ENCODE peak calls at places on chromosomes 13 and 19, in four cellular contexts. L is K562, Y is SK-N-SH, W is GM12878. A is an unnamed sample.

GRCh38 chr13:112725346-112726017 is 35.6 kb downstream of the ATP11A start:
- DNase-seq in L (no peak), W (peak; percentile 24), Y (no peak), A (no peak)

GRCh38 chr13:26037302-26037701 is 14.5 kb downstream of the SHISA2 start:
- DNase-seq in Y (no peak), L (peak; percentile 43), W (no peak), A (no peak)

GRCh38 chr13:75226092-75226491 is 255.9 kb downstream of the TBC1D4 start:
- DNase-seq in W (no peak), Y (no peak), L (peak; percentile 46), A (no peak)

GRCh38 chr19:2734589-2735288 is 5.1 kb downstream of the SLC39A3 start:
- DNase-seq in Y (no peak), L (no peak), W (no peak), A (no peak)

GRCh38 chr19:45035755-45036154 is 3.1 kb upstream of the CLASRP start:
- DNase-seq in W (no peak), L (no peak), Y (no peak), A (no peak)

GRCh38 chr19:39171479-39172465 is 25.0 kb upstream of the NCCRP1 start:
- DNase-seq in W (no peak), L (no peak), Y (peak; percentile 85), A (no peak)

GRCh38 chr13:100980171-100980570 is 305.6 kb upstream of the TMTC4 start:
- DNase-seq in W (no peak), L (no peak), Y (no peak), A (no peak)

GRCh38 chr13:26663801-26664200 is 96.8 kb downstream of the GPR12 start:
- DNase-seq in Y (no peak), L (no peak), W (no peak), A (no peak)

GRCh38 chr19:35533822-35534521 is 716 bp downstream of the GAPDHS start:
- DNase-seq in Y (no peak), W (no peak), L (peak; percentile 29), A (peak; percentile 23)

GRCh38 chr13:82187227-82187626 is 1695.0 kb downstream of the SLITRK1 start:
- DNase-seq in Y (no peak), L (no peak), W (no peak), A (no peak)

GRCh38 chr19:46221981-46222610 is 7.4 kb upstream of the IGFL1 start:
- DNase-seq in L (no peak), Y (no peak), W (no peak), A (no peak)

GRCh38 chr19:32537626-32538025 is 43.4 kb upstream of the PDCD5 start:
- DNase-seq in W (no peak), Y (no peak), L (no peak), A (no peak)

GRCh38 chr13:36298535-36299068 is 988 bp upstream of the CCDC169 start:
- DNase-seq in Y (no peak), W (no peak), L (peak; percentile 6), A (no peak)

GRCh38 chr19:4575267-4575793 is 15.8 kb upstream of the SEMA6B start:
- DNase-seq in L (peak; percentile 73), W (no peak), Y (peak; percentile 58), A (peak; percentile 70)

GRCh38 chr13:33228645-33229445 is 56.7 kb downstream of the STARD13 start:
- DNase-seq in W (no peak), Y (peak; percentile 50), L (peak; percentile 32), A (peak; percentile 62)

GRCh38 chr13:31755803-31756212 is 16.5 kb downstream of the RXFP2 start:
- DNase-seq in W (no peak), L (no peak), Y (no peak), A (no peak)

GRCh38 chr19:277581-278165 is 13.5 kb downstream of the PLPP2 start:
- DNase-seq in L (peak; percentile 56), Y (peak; percentile 3), W (no peak), A (no peak)

GRCh38 chr13:75258159-75258782 is 223.7 kb downstream of the TBC1D4 start:
- DNase-seq in L (peak; percentile 24), W (no peak), Y (peak; percentile 36), A (peak; percentile 16)

GRCh38 chr13:94710881-94711560 is 1.3 kb downstream of the SOX21 start:
- DNase-seq in L (peak; percentile 21), W (no peak), Y (peak; percentile 86), A (no peak)

GRCh38 chr19:14027856-14028450 is at the start of gene RLN3:
- DNase-seq in L (peak; percentile 78), Y (no peak), W (no peak), A (no peak)

GRCh38 chr13:61777281-61777680 is 361.6 kb upstream of the PCDH20 start:
- DNase-seq in W (no peak), L (no peak), Y (peak; percentile 22), A (no peak)

GRCh38 chr13:73092831-73093230 is 34.0 kb downstream of the KLF5 start:
- DNase-seq in W (no peak), L (no peak), Y (no peak), A (peak; percentile 16)

GRCh38 chr19:14366529-14366928 is 14.7 kb upstream of the ADGRE5 start:
- DNase-seq in L (peak; percentile 88), Y (peak; percentile 51), W (peak; percentile 98), A (peak; percentile 69)

GRCh38 chr13:30752201-30752797 is 17.0 kb downstream of the ALOX5AP start:
- DNase-seq in Y (no peak), L (no peak), W (no peak), A (no peak)

GRCh38 chr13:39415403-39415802 is 187.6 kb downstream of the LHFPL6 start:
- DNase-seq in L (no peak), Y (peak; percentile 30), W (no peak), A (no peak)

GRCh38 chr19:38224014-38224862 is at the start of gene DPF1:
- DNase-seq in Y (peak; percentile 99), L (peak; percentile 92), W (peak; percentile 17), A (peak; percentile 78)

GRCh38 chr19:5665781-5666513 is 14.4 kb downstream of the MICOS13 start:
- DNase-seq in W (peak; percentile 20), Y (no peak), L (no peak), A (peak; percentile 69)

GRCh38 chr13:110306340-110306959 is 507 bp downstream of the COL4A1 start:
- DNase-seq in W (no peak), L (no peak), Y (peak; percentile 64), A (no peak)

GRCh38 chr13:44768775-44769578 is 192.8 kb upstream of the TSC22D1 start:
- DNase-seq in Y (no peak), W (peak; percentile 19), L (no peak), A (no peak)

GRCh38 chr13:32164622-32165268 is 133.2 kb downstream of the FRY start:
- DNase-seq in W (peak; percentile 11), Y (peak; percentile 46), L (peak; percentile 75), A (peak; percentile 69)

GRCh38 chr19:4547303-4548237 is 7.7 kb upstream of the LRG1 start:
- DNase-seq in Y (peak; percentile 59), W (no peak), L (peak; percentile 50), A (no peak)

GRCh38 chr19:682678-683320 is 6.6 kb downstream of the FSTL3 start:
- DNase-seq in W (no peak), Y (no peak), L (no peak), A (no peak)

GRCh38 chr13:78689011-78689410 is 30.1 kb upstream of the OBI1 start:
- DNase-seq in W (no peak), L (no peak), Y (no peak), A (peak; percentile 12)

GRCh38 chr19:40689339-40690049 is 957 bp downstream of the NUMBL start:
- DNase-seq in L (peak; percentile 68), Y (peak; percentile 71), W (no peak), A (no peak)

GRCh38 chr13:101452519-101453485 is at the start of gene ITGBL1:
- DNase-seq in W (no peak), Y (peak; percentile 38), L (no peak), A (no peak)

GRCh38 chr13:21603531-21604448 is at the start of gene MICU2:
- DNase-seq in Y (peak; percentile 92), L (peak; percentile 93), W (peak; percentile 81), A (peak; percentile 89)

GRCh38 chr19:2309734-2310362 is 1.9 kb upstream of the LINGO3 start:
- DNase-seq in W (no peak), Y (peak; percentile 79), L (no peak), A (no peak)

GRCh38 chr13:113771709-113772331 is 12.8 kb downstream of the TMEM255B start:
- DNase-seq in L (no peak), W (no peak), Y (no peak), A (no peak)

GRCh38 chr19:3658004-3658822 is 31.6 kb upstream of the CACTIN start:
- DNase-seq in Y (no peak), W (no peak), L (no peak), A (no peak)

GRCh38 chr13:37984357-37984756 is 114.8 kb upstream of the TRPC4 start:
- DNase-seq in Y (no peak), L (peak; percentile 16), W (no peak), A (peak; percentile 14)

DNA sequence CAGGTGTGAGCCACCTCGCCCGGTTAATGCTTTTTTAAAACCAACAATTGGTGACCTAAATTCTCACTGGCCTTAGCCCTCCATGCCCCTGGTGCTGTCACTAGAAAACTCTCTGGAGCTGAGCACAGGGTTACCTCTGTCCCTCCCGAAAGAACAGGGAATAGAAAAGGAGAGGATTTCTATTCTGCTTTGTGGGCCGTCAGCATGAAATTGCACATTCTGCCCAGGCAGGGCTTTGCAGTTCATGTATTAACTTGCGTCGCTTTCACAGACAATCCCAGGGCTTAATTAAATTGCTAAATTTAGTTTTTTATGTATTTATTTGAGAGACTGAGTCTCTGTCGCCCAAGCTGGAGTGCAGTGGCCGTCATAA is 583 bp upstream of the ZNF480 start:
- DNase-seq in W (no peak), L (no peak), Y (no peak), A (peak; percentile 6)
- TF ChIP-seq NFIC in W (no peak), L (no peak), Y (no peak), A (no peak)

GRCh38 chr19:10920781-10921180 is 7.7 kb downstream of the YIPF2 start:
- DNase-seq in Y (no peak), L (no peak), W (no peak), A (no peak)

GRCh38 chr19:10920288-10920655 is 8.2 kb downstream of the YIPF2 start:
- DNase-seq in W (no peak), Y (no peak), L (no peak), A (no peak)

GRCh38 chr19:10916602-10917001 is 11.8 kb downstream of the YIPF2 start:
- DNase-seq in Y (no peak), L (no peak), W (no peak), A (no peak)

GRCh38 chr19:10919352-10920287 is 8.8 kb downstream of the YIPF2 start:
- DNase-seq in L (no peak), Y (no peak), W (no peak), A (no peak)

GRCh38 chr19:10918359-10918758 is 10.1 kb downstream of the YIPF2 start:
- DNase-seq in Y (no peak), W (no peak), L (no peak), A (no peak)
- H3K36me3 ChIP-seq in Y (peaks cover 36% of the 10 kb centered on the region), W (peaks cover 9% of the 10 kb centered on the region), L (peaks cover 77% of the 10 kb centered on the region), A (peaks cover 33% of the 10 kb centered on the region)

GRCh38 chr19:17081672-17082630 is 6.4 kb downstream of the MYO9B start:
- DNase-seq in Y (no peak), L (no peak), W (no peak), A (no peak)
- TF ChIP-seq GABPA in Y (no peak), L (no peak), W (no peak), A (no peak)

GRCh38 chr13:96982672-96983071 is 11.6 kb downstream of the OXGR1 start:
- DNase-seq in Y (no peak), W (no peak), L (no peak), A (no peak)

GRCh38 chr13:96988441-96988840 is 5.8 kb downstream of the OXGR1 start:
- DNase-seq in Y (peak; percentile 33), L (no peak), W (no peak), A (no peak)

GRCh38 chr13:96984061-96984508 is 10.2 kb downstream of the OXGR1 start:
- DNase-seq in L (peak; percentile 8), Y (peak; percentile 57), W (peak; percentile 9), A (no peak)
- TF ChIP-seq NFIC in L (no peak), Y (no peak), W (no peak), A (no peak)

GRCh38 chr13:91359071-91359470 is 11.6 kb downstream of the MIR17HG start:
- DNase-seq in L (peak; percentile 72), W (no peak), Y (no peak), A (no peak)
- H3K36me3 ChIP-seq in L (peaks cover 44% of the 10 kb centered on the region), W (peaks cover 21% of the 10 kb centered on the region), Y (peaks cover 39% of the 10 kb centered on the region), A (no peaks in the 10 kb centered on the region)

A was measured in HepG2.